ENCODE peak calls at places on chromosomes 3 and 15, in nine cellular contexts. A is transverse colon, B is endothelial cell of umbilical vein, X is GM12878, U is stomach, Y is HL-60, N is GM23338, V is H1, Z is GM12892. D is an unnamed sample.

GRCh38 chr3:194395201-194395600 is 3.9 kb downstream of the GP5 start:
- DNase-seq in A (no peak), B (peak; percentile 11), X (no peak), U (no peak), Y (no peak), N (no peak), V (peak; percentile 36), Z (no peak), D (no peak)

GRCh38 chr15:60544581-60545115 is 65.7 kb upstream of the ICE2 start:
- DNase-seq in A (no peak), B (no peak), X (no peak), U (no peak), Y (no peak), N (peak; percentile 28), V (no peak), Z (no peak), D (no peak)

GRCh38 chr3:147015334-147015733 is 391.0 kb downstream of the ZIC4 start:
- DNase-seq in A (no peak), B (no peak), X (no peak), U (no peak), Y (no peak), N (peak; percentile 5), V (no peak), Z (no peak), D (no peak)

GRCh38 chr3:61669676-61670299 is 108.4 kb downstream of the PTPRG start:
- DNase-seq in A (peak; percentile 50), B (no peak), X (no peak), U (no peak), Y (no peak), N (no peak), V (peak; percentile 41), Z (peak; percentile 10), D (no peak)

GRCh38 chr3:29268651-29269050 is 12.2 kb upstream of the RBMS3 start:
- DNase-seq in A (no peak), B (no peak), X (no peak), U (no peak), Y (no peak), N (no peak), V (no peak), Z (no peak), D (no peak)

GRCh38 chr3:44160818-44161217 is 80.9 kb upstream of the TOPAZ1 start:
- DNase-seq in A (no peak), B (no peak), X (no peak), U (no peak), Y (no peak), N (peak; percentile 10), V (no peak), Z (no peak), D (no peak)

GRCh38 chr3:65146149-65146548 is 458.3 kb upstream of the ADAMTS9 start:
- DNase-seq in A (no peak), B (no peak), X (no peak), U (no peak), Y (no peak), N (peak; percentile 86), V (peak; percentile 50), Z (no peak), D (peak; percentile 43)

GRCh38 chr3:159273608-159274007 is 471.8 kb downstream of the MFSD1 start:
- DNase-seq in A (no peak), B (peak; percentile 57), X (no peak), U (no peak), Y (peak; percentile 19), N (peak; percentile 84), V (peak; percentile 69), Z (no peak), D (no peak)

GRCh38 chr3:120931593-120931992 is 23.6 kb downstream of the STXBP5L start:
- DNase-seq in A (no peak), B (no peak), X (no peak), U (no peak), Y (no peak), N (no peak), V (no peak), Z (no peak), D (no peak)

GRCh38 chr15:40310001-40310959 is 2.5 kb upstream of the PLCB2 start:
- DNase-seq in A (peak; percentile 65), B (peak; percentile 55), X (peak; percentile 17), U (peak; percentile 59), Y (peak; percentile 84), N (peak; percentile 87), V (peak; percentile 87), Z (no peak), D (no peak)

GRCh38 chr3:44208568-44208967 is 33.1 kb upstream of the TOPAZ1 start:
- DNase-seq in A (no peak), B (no peak), X (no peak), U (no peak), Y (no peak), N (no peak), V (no peak), Z (no peak), D (no peak)

GRCh38 chr3:64814360-64814759 is 126.6 kb upstream of the ADAMTS9 start:
- DNase-seq in A (no peak), B (no peak), X (no peak), U (no peak), Y (no peak), N (no peak), V (no peak), Z (no peak), D (no peak)

GRCh38 chr3:129686941-129687340 is 80.5 kb upstream of the PLXND1 start:
- DNase-seq in A (no peak), B (peak; percentile 11), X (no peak), U (no peak), Y (no peak), N (peak; percentile 32), V (no peak), Z (no peak), D (peak; percentile 48)

GRCh38 chr3:123326531-123326930 is 122.4 kb downstream of the ADCY5 start:
- DNase-seq in A (no peak), B (no peak), X (no peak), U (no peak), Y (no peak), N (no peak), V (no peak), Z (no peak), D (no peak)

GRCh38 chr15:60928987-60929386 is 300.1 kb downstream of the RORA start:
- DNase-seq in A (no peak), B (no peak), X (no peak), U (no peak), Y (no peak), N (no peak), V (no peak), Z (no peak), D (no peak)

GRCh38 chr15:50315814-50316630 is 39.0 kb downstream of the GABPB1 start:
- DNase-seq in A (no peak), B (peak; percentile 52), X (no peak), U (no peak), Y (no peak), N (peak; percentile 62), V (no peak), Z (no peak), D (no peak)

GRCh38 chr3:98914210-98915080 is 12.9 kb upstream of the DCBLD2 start:
- DNase-seq in A (no peak), B (no peak), X (no peak), U (no peak), Y (no peak), N (no peak), V (no peak), Z (no peak), D (no peak)

GRCh38 chr3:55721716-55722484 is 234.8 kb upstream of the WNT5A start:
- DNase-seq in A (peak; percentile 32), B (no peak), X (no peak), U (peak; percentile 30), Y (no peak), N (peak; percentile 72), V (peak; percentile 63), Z (no peak), D (peak; percentile 33)

DNA sequence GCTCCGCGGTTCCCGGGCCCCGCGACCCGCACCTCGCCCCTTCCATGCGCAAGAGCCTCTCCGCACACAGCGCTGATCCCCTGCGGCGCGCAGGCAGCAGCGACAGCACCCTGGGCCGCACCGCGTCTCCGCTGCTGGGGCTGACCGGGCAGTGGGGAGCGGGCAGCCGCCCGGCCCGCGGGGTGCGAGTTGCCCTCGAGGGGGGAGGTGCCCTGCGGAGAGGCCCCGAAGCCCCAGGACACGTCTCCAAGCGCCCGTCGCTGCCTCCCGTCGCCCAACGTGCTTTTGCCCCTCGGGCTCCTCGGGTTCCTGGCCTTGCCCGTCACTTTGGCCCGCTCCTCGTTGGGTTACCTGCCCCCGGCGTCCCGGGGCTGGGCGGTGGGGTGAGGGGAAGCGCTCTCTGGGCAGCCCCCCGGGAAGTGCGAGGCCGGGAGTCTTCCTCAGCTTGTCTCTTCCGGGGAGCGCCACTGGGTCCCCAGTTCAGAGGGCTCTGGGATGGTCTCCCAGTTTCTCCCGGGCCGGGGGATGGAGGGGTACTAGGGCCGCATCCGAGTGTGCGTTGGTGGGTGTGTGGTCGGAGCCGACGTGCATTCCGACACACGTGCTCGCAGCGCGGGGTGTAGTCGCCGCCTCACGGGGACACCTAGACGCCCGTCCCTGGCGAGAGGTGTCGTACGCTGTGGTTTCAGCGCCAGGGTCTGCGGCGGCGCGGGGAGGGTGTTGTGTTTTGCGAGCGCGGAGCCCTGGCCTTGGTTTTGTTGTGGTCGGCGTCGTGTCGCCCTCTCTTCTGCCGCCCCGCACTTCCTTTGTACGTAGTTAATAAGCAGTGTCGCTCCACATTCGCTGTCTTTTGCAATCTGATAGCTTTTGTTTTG is 1.9 kb downstream of the IGF1R start:
- DNase-seq in A (peak; percentile 30), B (peak; percentile 24), X (no peak), U (peak; percentile 55), Y (peak; percentile 45), N (peak; percentile 63), V (no peak), Z (no peak), D (peak; percentile 45)
- TF ChIP-seq POLR2AphosphoS5 in A (no peak), B (peak; percentile 7), X (no peak), U (no peak), Y (no peak), N (peak; percentile 24), V (peak; percentile 48), Z (no peak), D (peak; percentile 28)

GRCh38 chr3:14532691-14533456 is 7.3 kb downstream of the GRIP2 start:
- DNase-seq in A (peak; percentile 78), B (no peak), X (no peak), U (peak; percentile 94), Y (no peak), N (peak; percentile 98), V (peak; percentile 88), Z (no peak), D (peak; percentile 24)
- TF ChIP-seq POLR2AphosphoS5 in A (no peak), B (no peak), X (no peak), U (no peak), Y (no peak), N (no peak), V (no peak), Z (no peak), D (no peak)

DNA sequence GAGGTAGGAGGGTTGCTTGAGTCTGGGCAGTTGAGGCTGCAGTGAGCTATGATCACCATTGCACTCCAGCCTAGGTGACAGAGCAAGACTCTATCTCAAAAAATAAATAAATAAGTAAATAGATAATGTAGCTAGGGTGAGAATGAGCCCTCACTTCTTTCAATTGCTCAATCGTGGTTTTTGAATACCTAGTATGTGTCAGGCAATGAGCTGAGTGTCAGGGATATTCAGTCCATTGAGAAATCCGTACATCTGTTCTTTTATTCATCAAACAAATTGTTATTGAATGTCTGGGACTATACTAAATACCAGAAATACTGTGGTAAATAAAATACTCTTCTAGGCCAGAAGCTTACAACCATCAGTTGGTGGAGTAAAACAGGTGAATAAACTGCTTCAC is 6.2 kb upstream of the ZNF148 start:
- DNase-seq in A (no peak), B (no peak), X (no peak), U (no peak), Y (no peak), N (no peak), V (no peak), Z (no peak), D (no peak)
- TF ChIP-seq POLR2AphosphoS5 in A (no peak), B (no peak), X (no peak), U (no peak), Y (no peak), N (no peak), V (no peak), Z (no peak), D (no peak)

GRCh38 chr15:64807051-64807749 is 18.2 kb downstream of the PIF1 start:
- DNase-seq in A (no peak), B (no peak), X (no peak), U (no peak), Y (no peak), N (peak; percentile 81), V (peak; percentile 75), Z (no peak), D (no peak)
- TF ChIP-seq POLR2AphosphoS5 in A (no peak), B (no peak), X (no peak), U (no peak), Y (no peak), N (no peak), V (no peak), Z (no peak), D (no peak)

D was measured in upper lobe of left lung.